ENCODE peak calls at places on chromosomes 4 and X, in eight cellular contexts. One of them, this sample, is unnamed.

GRCh38 chr4:119510750-119511149 is 117.9 kb downstream of the PDE5A start:
- DNase-seq in head of caudate nucleus: no peak
- DNase-seq in fibroblast of pulmonary artery: peak; percentile 27
- DNase-seq in tibial artery: no peak
- DNase-seq in activated CD4-positive, alpha-beta T cell treated with anti-CD3 and anti-CD28 coated beads, Interleukin-2, amount 50 U/mL, for 1 hour: no peak
- DNase-seq in NCI-H1417: no peak
- DNase-seq in CD4-positive, alpha-beta T cell: no peak
- DNase-seq in stimulated activated CD4-positive, alpha-beta T cell treated with anti-CD3 and anti-CD28 coated beads, Interleukin-2, amount 100 ng/mL, for 4 hours: no peak
- DNase-seq in this sample: no peak

GRCh38 chr4:90025248-90025647 is 101.9 kb upstream of the CCSER1 start:
- DNase-seq in head of caudate nucleus: no peak
- DNase-seq in fibroblast of pulmonary artery: peak; percentile 16
- DNase-seq in tibial artery: no peak
- DNase-seq in activated CD4-positive, alpha-beta T cell treated with anti-CD3 and anti-CD28 coated beads, Interleukin-2, amount 50 U/mL, for 1 hour: no peak
- DNase-seq in NCI-H1417: peak; percentile 70
- DNase-seq in CD4-positive, alpha-beta T cell: no peak
- DNase-seq in stimulated activated CD4-positive, alpha-beta T cell treated with anti-CD3 and anti-CD28 coated beads, Interleukin-2, amount 100 ng/mL, for 4 hours: no peak
- DNase-seq in this sample: no peak

GRCh38 chr4:73676881-73677323 is 56.7 kb upstream of the RASSF6 start:
- DNase-seq in head of caudate nucleus: no peak
- DNase-seq in fibroblast of pulmonary artery: peak; percentile 55
- DNase-seq in tibial artery: no peak
- DNase-seq in activated CD4-positive, alpha-beta T cell treated with anti-CD3 and anti-CD28 coated beads, Interleukin-2, amount 50 U/mL, for 1 hour: no peak
- DNase-seq in NCI-H1417: peak; percentile 50
- DNase-seq in CD4-positive, alpha-beta T cell: no peak
- DNase-seq in stimulated activated CD4-positive, alpha-beta T cell treated with anti-CD3 and anti-CD28 coated beads, Interleukin-2, amount 100 ng/mL, for 4 hours: no peak
- DNase-seq in this sample: no peak

GRCh38 chr4:51895816-51896408 is 53.0 kb downstream of the DCUN1D4 start:
- DNase-seq in head of caudate nucleus: peak; percentile 72
- DNase-seq in fibroblast of pulmonary artery: peak; percentile 75
- DNase-seq in tibial artery: peak; percentile 70
- DNase-seq in activated CD4-positive, alpha-beta T cell treated with anti-CD3 and anti-CD28 coated beads, Interleukin-2, amount 50 U/mL, for 1 hour: peak; percentile 31
- DNase-seq in NCI-H1417: peak; percentile 72
- DNase-seq in CD4-positive, alpha-beta T cell: peak; percentile 19
- DNase-seq in stimulated activated CD4-positive, alpha-beta T cell treated with anti-CD3 and anti-CD28 coated beads, Interleukin-2, amount 100 ng/mL, for 4 hours: peak; percentile 22
- DNase-seq in this sample: peak; percentile 29

GRCh38 chr4:189021831-189022230 is 882.6 kb downstream of the TRIML1 start:
- DNase-seq in head of caudate nucleus: no peak
- DNase-seq in fibroblast of pulmonary artery: peak; percentile 26
- DNase-seq in tibial artery: no peak
- DNase-seq in activated CD4-positive, alpha-beta T cell treated with anti-CD3 and anti-CD28 coated beads, Interleukin-2, amount 50 U/mL, for 1 hour: no peak
- DNase-seq in NCI-H1417: no peak
- DNase-seq in CD4-positive, alpha-beta T cell: no peak
- DNase-seq in stimulated activated CD4-positive, alpha-beta T cell treated with anti-CD3 and anti-CD28 coated beads, Interleukin-2, amount 100 ng/mL, for 4 hours: no peak
- DNase-seq in this sample: no peak

GRCh38 chrX:69032601-69033000 is 132.7 kb downstream of the PJA1 start:
- DNase-seq in head of caudate nucleus: no peak
- DNase-seq in fibroblast of pulmonary artery: no peak
- DNase-seq in tibial artery: no peak
- DNase-seq in activated CD4-positive, alpha-beta T cell treated with anti-CD3 and anti-CD28 coated beads, Interleukin-2, amount 50 U/mL, for 1 hour: no peak
- DNase-seq in NCI-H1417: no peak
- DNase-seq in CD4-positive, alpha-beta T cell: no peak
- DNase-seq in stimulated activated CD4-positive, alpha-beta T cell treated with anti-CD3 and anti-CD28 coated beads, Interleukin-2, amount 100 ng/mL, for 4 hours: no peak
- DNase-seq in this sample: no peak

GRCh38 chrX:41759817-41760216 is 35.8 kb downstream of the GPR82 start:
- DNase-seq in head of caudate nucleus: no peak
- DNase-seq in fibroblast of pulmonary artery: peak; percentile 58
- DNase-seq in tibial artery: no peak
- DNase-seq in activated CD4-positive, alpha-beta T cell treated with anti-CD3 and anti-CD28 coated beads, Interleukin-2, amount 50 U/mL, for 1 hour: no peak
- DNase-seq in NCI-H1417: peak; percentile 56
- DNase-seq in CD4-positive, alpha-beta T cell: no peak
- DNase-seq in stimulated activated CD4-positive, alpha-beta T cell treated with anti-CD3 and anti-CD28 coated beads, Interleukin-2, amount 100 ng/mL, for 4 hours: no peak
- DNase-seq in this sample: no peak

GRCh38 chr4:172830295-172830764 is 338.3 kb upstream of the GALNT7 start:
- DNase-seq in head of caudate nucleus: no peak
- DNase-seq in fibroblast of pulmonary artery: peak; percentile 34
- DNase-seq in tibial artery: no peak
- DNase-seq in activated CD4-positive, alpha-beta T cell treated with anti-CD3 and anti-CD28 coated beads, Interleukin-2, amount 50 U/mL, for 1 hour: no peak
- DNase-seq in NCI-H1417: peak; percentile 76
- DNase-seq in CD4-positive, alpha-beta T cell: no peak
- DNase-seq in stimulated activated CD4-positive, alpha-beta T cell treated with anti-CD3 and anti-CD28 coated beads, Interleukin-2, amount 100 ng/mL, for 4 hours: no peak
- DNase-seq in this sample: no peak

GRCh38 chr4:17544831-17545234 is 29.9 kb downstream of the CLRN2 start:
- DNase-seq in head of caudate nucleus: peak; percentile 76
- DNase-seq in fibroblast of pulmonary artery: peak; percentile 8
- DNase-seq in tibial artery: no peak
- DNase-seq in activated CD4-positive, alpha-beta T cell treated with anti-CD3 and anti-CD28 coated beads, Interleukin-2, amount 50 U/mL, for 1 hour: no peak
- DNase-seq in NCI-H1417: peak; percentile 94
- DNase-seq in CD4-positive, alpha-beta T cell: no peak
- DNase-seq in stimulated activated CD4-positive, alpha-beta T cell treated with anti-CD3 and anti-CD28 coated beads, Interleukin-2, amount 100 ng/mL, for 4 hours: no peak
- DNase-seq in this sample: no peak

GRCh38 chr4:110196206-110196870 is 2.1 kb downstream of the ELOVL6 start:
- DNase-seq in head of caudate nucleus: peak; percentile 54
- DNase-seq in fibroblast of pulmonary artery: no peak
- DNase-seq in tibial artery: peak; percentile 70
- DNase-seq in activated CD4-positive, alpha-beta T cell treated with anti-CD3 and anti-CD28 coated beads, Interleukin-2, amount 50 U/mL, for 1 hour: peak; percentile 11
- DNase-seq in NCI-H1417: peak; percentile 80
- DNase-seq in CD4-positive, alpha-beta T cell: no peak
- DNase-seq in stimulated activated CD4-positive, alpha-beta T cell treated with anti-CD3 and anti-CD28 coated beads, Interleukin-2, amount 100 ng/mL, for 4 hours: no peak
- DNase-seq in this sample: peak; percentile 49

GRCh38 chrX:20061869-20062254 is 54.8 kb downstream of the MAP7D2 start:
- DNase-seq in head of caudate nucleus: no peak
- DNase-seq in fibroblast of pulmonary artery: peak; percentile 20
- DNase-seq in tibial artery: no peak
- DNase-seq in activated CD4-positive, alpha-beta T cell treated with anti-CD3 and anti-CD28 coated beads, Interleukin-2, amount 50 U/mL, for 1 hour: no peak
- DNase-seq in NCI-H1417: no peak
- DNase-seq in CD4-positive, alpha-beta T cell: no peak
- DNase-seq in stimulated activated CD4-positive, alpha-beta T cell treated with anti-CD3 and anti-CD28 coated beads, Interleukin-2, amount 100 ng/mL, for 4 hours: no peak
- DNase-seq in this sample: no peak

GRCh38 chr4:123037809-123038208 is 115.4 kb upstream of the NUDT6 start:
- DNase-seq in head of caudate nucleus: no peak
- DNase-seq in fibroblast of pulmonary artery: peak; percentile 46
- DNase-seq in tibial artery: no peak
- DNase-seq in activated CD4-positive, alpha-beta T cell treated with anti-CD3 and anti-CD28 coated beads, Interleukin-2, amount 50 U/mL, for 1 hour: no peak
- DNase-seq in NCI-H1417: no peak
- DNase-seq in CD4-positive, alpha-beta T cell: no peak
- DNase-seq in stimulated activated CD4-positive, alpha-beta T cell treated with anti-CD3 and anti-CD28 coated beads, Interleukin-2, amount 100 ng/mL, for 4 hours: no peak
- DNase-seq in this sample: no peak

GRCh38 chrX:147550217-147550616 is 361.5 kb upstream of the FMR1 start:
- DNase-seq in head of caudate nucleus: no peak
- DNase-seq in fibroblast of pulmonary artery: no peak
- DNase-seq in tibial artery: no peak
- DNase-seq in activated CD4-positive, alpha-beta T cell treated with anti-CD3 and anti-CD28 coated beads, Interleukin-2, amount 50 U/mL, for 1 hour: no peak
- DNase-seq in NCI-H1417: peak; percentile 10
- DNase-seq in CD4-positive, alpha-beta T cell: no peak
- DNase-seq in stimulated activated CD4-positive, alpha-beta T cell treated with anti-CD3 and anti-CD28 coated beads, Interleukin-2, amount 100 ng/mL, for 4 hours: no peak
- DNase-seq in this sample: no peak

GRCh38 chr4:170388255-170388654 is 298.5 kb upstream of the AADAT start:
- DNase-seq in head of caudate nucleus: no peak
- DNase-seq in fibroblast of pulmonary artery: peak; percentile 1
- DNase-seq in tibial artery: no peak
- DNase-seq in activated CD4-positive, alpha-beta T cell treated with anti-CD3 and anti-CD28 coated beads, Interleukin-2, amount 50 U/mL, for 1 hour: no peak
- DNase-seq in NCI-H1417: no peak
- DNase-seq in CD4-positive, alpha-beta T cell: no peak
- DNase-seq in stimulated activated CD4-positive, alpha-beta T cell treated with anti-CD3 and anti-CD28 coated beads, Interleukin-2, amount 100 ng/mL, for 4 hours: no peak
- DNase-seq in this sample: no peak

GRCh38 chr4:124768596-124768995 is 56.1 kb upstream of the ANKRD50 start:
- DNase-seq in head of caudate nucleus: no peak
- DNase-seq in fibroblast of pulmonary artery: peak; percentile 49
- DNase-seq in tibial artery: no peak
- DNase-seq in activated CD4-positive, alpha-beta T cell treated with anti-CD3 and anti-CD28 coated beads, Interleukin-2, amount 50 U/mL, for 1 hour: no peak
- DNase-seq in NCI-H1417: no peak
- DNase-seq in CD4-positive, alpha-beta T cell: no peak
- DNase-seq in stimulated activated CD4-positive, alpha-beta T cell treated with anti-CD3 and anti-CD28 coated beads, Interleukin-2, amount 100 ng/mL, for 4 hours: no peak
- DNase-seq in this sample: no peak

GRCh38 chr4:102500371-102501175 is 586 bp upstream of the NFKB1 start:
- DNase-seq in head of caudate nucleus: peak; percentile 75
- DNase-seq in fibroblast of pulmonary artery: peak; percentile 53
- DNase-seq in tibial artery: peak; percentile 80
- DNase-seq in activated CD4-positive, alpha-beta T cell treated with anti-CD3 and anti-CD28 coated beads, Interleukin-2, amount 50 U/mL, for 1 hour: peak; percentile 39
- DNase-seq in NCI-H1417: peak; percentile 77
- DNase-seq in CD4-positive, alpha-beta T cell: no peak
- DNase-seq in stimulated activated CD4-positive, alpha-beta T cell treated with anti-CD3 and anti-CD28 coated beads, Interleukin-2, amount 100 ng/mL, for 4 hours: no peak
- DNase-seq in this sample: no peak

GRCh38 chr4:99983289-99983943 is 33.3 kb upstream of the H2AZ1 start:
- DNase-seq in head of caudate nucleus: no peak
- DNase-seq in fibroblast of pulmonary artery: no peak
- DNase-seq in tibial artery: no peak
- DNase-seq in activated CD4-positive, alpha-beta T cell treated with anti-CD3 and anti-CD28 coated beads, Interleukin-2, amount 50 U/mL, for 1 hour: no peak
- DNase-seq in NCI-H1417: no peak
- DNase-seq in CD4-positive, alpha-beta T cell: no peak
- DNase-seq in stimulated activated CD4-positive, alpha-beta T cell treated with anti-CD3 and anti-CD28 coated beads, Interleukin-2, amount 100 ng/mL, for 4 hours: no peak
- DNase-seq in this sample: no peak

GRCh38 chr4:77500801-77501200 is 104.8 kb upstream of the CXCL13 start:
- DNase-seq in head of caudate nucleus: no peak
- DNase-seq in fibroblast of pulmonary artery: peak; percentile 3
- DNase-seq in tibial artery: no peak
- DNase-seq in activated CD4-positive, alpha-beta T cell treated with anti-CD3 and anti-CD28 coated beads, Interleukin-2, amount 50 U/mL, for 1 hour: no peak
- DNase-seq in NCI-H1417: no peak
- DNase-seq in CD4-positive, alpha-beta T cell: no peak
- DNase-seq in stimulated activated CD4-positive, alpha-beta T cell treated with anti-CD3 and anti-CD28 coated beads, Interleukin-2, amount 100 ng/mL, for 4 hours: no peak
- DNase-seq in this sample: no peak

GRCh38 chr4:21819086-21819485 is 129.5 kb downstream of the KCNIP4 start:
- DNase-seq in head of caudate nucleus: no peak
- DNase-seq in fibroblast of pulmonary artery: peak; percentile 64
- DNase-seq in tibial artery: no peak
- DNase-seq in activated CD4-positive, alpha-beta T cell treated with anti-CD3 and anti-CD28 coated beads, Interleukin-2, amount 50 U/mL, for 1 hour: no peak
- DNase-seq in NCI-H1417: no peak
- DNase-seq in CD4-positive, alpha-beta T cell: no peak
- DNase-seq in stimulated activated CD4-positive, alpha-beta T cell treated with anti-CD3 and anti-CD28 coated beads, Interleukin-2, amount 100 ng/mL, for 4 hours: no peak
- DNase-seq in this sample: no peak

GRCh38 chr4:37928896-37929537 is 31.2 kb upstream of the PTTG2 start:
- DNase-seq in head of caudate nucleus: no peak
- DNase-seq in fibroblast of pulmonary artery: no peak
- DNase-seq in tibial artery: no peak
- DNase-seq in activated CD4-positive, alpha-beta T cell treated with anti-CD3 and anti-CD28 coated beads, Interleukin-2, amount 50 U/mL, for 1 hour: no peak
- DNase-seq in NCI-H1417: no peak
- DNase-seq in CD4-positive, alpha-beta T cell: no peak
- DNase-seq in stimulated activated CD4-positive, alpha-beta T cell treated with anti-CD3 and anti-CD28 coated beads, Interleukin-2, amount 100 ng/mL, for 4 hours: no peak
- DNase-seq in this sample: peak; percentile 17

GRCh38 chr4:7395635-7396034 is 39.1 kb downstream of the PSAPL1 start:
- DNase-seq in head of caudate nucleus: no peak
- DNase-seq in fibroblast of pulmonary artery: no peak
- DNase-seq in tibial artery: peak; percentile 38
- DNase-seq in activated CD4-positive, alpha-beta T cell treated with anti-CD3 and anti-CD28 coated beads, Interleukin-2, amount 50 U/mL, for 1 hour: no peak
- DNase-seq in NCI-H1417: no peak
- DNase-seq in CD4-positive, alpha-beta T cell: no peak
- DNase-seq in stimulated activated CD4-positive, alpha-beta T cell treated with anti-CD3 and anti-CD28 coated beads, Interleukin-2, amount 100 ng/mL, for 4 hours: no peak
- DNase-seq in this sample: no peak

GRCh38 chr4:186021461-186022167 is 47.3 kb upstream of the TLR3 start:
- DNase-seq in head of caudate nucleus: peak; percentile 39
- DNase-seq in fibroblast of pulmonary artery: peak; percentile 70
- DNase-seq in tibial artery: no peak
- DNase-seq in activated CD4-positive, alpha-beta T cell treated with anti-CD3 and anti-CD28 coated beads, Interleukin-2, amount 50 U/mL, for 1 hour: no peak
- DNase-seq in NCI-H1417: peak; percentile 17
- DNase-seq in CD4-positive, alpha-beta T cell: no peak
- DNase-seq in stimulated activated CD4-positive, alpha-beta T cell treated with anti-CD3 and anti-CD28 coated beads, Interleukin-2, amount 100 ng/mL, for 4 hours: no peak
- DNase-seq in this sample: no peak

GRCh38 chr4:37827802-37828321 is 1.4 kb downstream of the PGM2 start:
- DNase-seq in head of caudate nucleus: no peak
- DNase-seq in fibroblast of pulmonary artery: no peak
- DNase-seq in tibial artery: no peak
- DNase-seq in activated CD4-positive, alpha-beta T cell treated with anti-CD3 and anti-CD28 coated beads, Interleukin-2, amount 50 U/mL, for 1 hour: no peak
- DNase-seq in NCI-H1417: no peak
- DNase-seq in CD4-positive, alpha-beta T cell: no peak
- DNase-seq in stimulated activated CD4-positive, alpha-beta T cell treated with anti-CD3 and anti-CD28 coated beads, Interleukin-2, amount 100 ng/mL, for 4 hours: no peak
- DNase-seq in this sample: no peak

GRCh38 chrX:46912098-46912672 is at the start of gene JADE3:
- DNase-seq in head of caudate nucleus: peak; percentile 74
- DNase-seq in fibroblast of pulmonary artery: peak; percentile 77
- DNase-seq in tibial artery: peak; percentile 81
- DNase-seq in activated CD4-positive, alpha-beta T cell treated with anti-CD3 and anti-CD28 coated beads, Interleukin-2, amount 50 U/mL, for 1 hour: no peak
- DNase-seq in NCI-H1417: peak; percentile 94
- DNase-seq in CD4-positive, alpha-beta T cell: no peak
- DNase-seq in stimulated activated CD4-positive, alpha-beta T cell treated with anti-CD3 and anti-CD28 coated beads, Interleukin-2, amount 100 ng/mL, for 4 hours: peak; percentile 6
- DNase-seq in this sample: peak; percentile 11

GRCh38 chr4:7647932-7648812 is 213.4 kb upstream of the PSAPL1 start:
- DNase-seq in head of caudate nucleus: no peak
- DNase-seq in fibroblast of pulmonary artery: peak; percentile 37
- DNase-seq in tibial artery: no peak
- DNase-seq in activated CD4-positive, alpha-beta T cell treated with anti-CD3 and anti-CD28 coated beads, Interleukin-2, amount 50 U/mL, for 1 hour: no peak
- DNase-seq in NCI-H1417: no peak
- DNase-seq in CD4-positive, alpha-beta T cell: no peak
- DNase-seq in stimulated activated CD4-positive, alpha-beta T cell treated with anti-CD3 and anti-CD28 coated beads, Interleukin-2, amount 100 ng/mL, for 4 hours: no peak
- DNase-seq in this sample: no peak

GRCh38 chr4:83112678-83113428 is 1.7 kb downstream of the PLAC8 start:
- DNase-seq in head of caudate nucleus: no peak
- DNase-seq in fibroblast of pulmonary artery: no peak
- DNase-seq in tibial artery: no peak
- DNase-seq in activated CD4-positive, alpha-beta T cell treated with anti-CD3 and anti-CD28 coated beads, Interleukin-2, amount 50 U/mL, for 1 hour: no peak
- DNase-seq in NCI-H1417: no peak
- DNase-seq in CD4-positive, alpha-beta T cell: peak; percentile 10
- DNase-seq in stimulated activated CD4-positive, alpha-beta T cell treated with anti-CD3 and anti-CD28 coated beads, Interleukin-2, amount 100 ng/mL, for 4 hours: no peak
- DNase-seq in this sample: peak; percentile 30

GRCh38 chr4:6282247-6282646 is 12.6 kb downstream of the WFS1 start:
- DNase-seq in head of caudate nucleus: no peak
- DNase-seq in fibroblast of pulmonary artery: peak; percentile 52
- DNase-seq in tibial artery: no peak
- DNase-seq in activated CD4-positive, alpha-beta T cell treated with anti-CD3 and anti-CD28 coated beads, Interleukin-2, amount 50 U/mL, for 1 hour: no peak
- DNase-seq in NCI-H1417: no peak
- DNase-seq in CD4-positive, alpha-beta T cell: no peak
- DNase-seq in stimulated activated CD4-positive, alpha-beta T cell treated with anti-CD3 and anti-CD28 coated beads, Interleukin-2, amount 100 ng/mL, for 4 hours: no peak
- DNase-seq in this sample: no peak

GRCh38 chrX:13115457-13115856 is 71.0 kb upstream of the FAM9C start:
- DNase-seq in head of caudate nucleus: no peak
- DNase-seq in fibroblast of pulmonary artery: no peak
- DNase-seq in tibial artery: no peak
- DNase-seq in activated CD4-positive, alpha-beta T cell treated with anti-CD3 and anti-CD28 coated beads, Interleukin-2, amount 50 U/mL, for 1 hour: no peak
- DNase-seq in NCI-H1417: no peak
- DNase-seq in CD4-positive, alpha-beta T cell: no peak
- DNase-seq in stimulated activated CD4-positive, alpha-beta T cell treated with anti-CD3 and anti-CD28 coated beads, Interleukin-2, amount 100 ng/mL, for 4 hours: no peak
- DNase-seq in this sample: no peak

GRCh38 chr4:70114091-70114490 is 39.9 kb upstream of the PRR27 start:
- DNase-seq in head of caudate nucleus: no peak
- DNase-seq in fibroblast of pulmonary artery: no peak
- DNase-seq in tibial artery: no peak
- DNase-seq in activated CD4-positive, alpha-beta T cell treated with anti-CD3 and anti-CD28 coated beads, Interleukin-2, amount 50 U/mL, for 1 hour: no peak
- DNase-seq in NCI-H1417: no peak
- DNase-seq in CD4-positive, alpha-beta T cell: no peak
- DNase-seq in stimulated activated CD4-positive, alpha-beta T cell treated with anti-CD3 and anti-CD28 coated beads, Interleukin-2, amount 100 ng/mL, for 4 hours: no peak
- DNase-seq in this sample: no peak

GRCh38 chr4:152679414-152680281 is at the start of gene TMEM154:
- DNase-seq in head of caudate nucleus: peak; percentile 61
- DNase-seq in fibroblast of pulmonary artery: peak; percentile 91
- DNase-seq in tibial artery: peak; percentile 66
- DNase-seq in activated CD4-positive, alpha-beta T cell treated with anti-CD3 and anti-CD28 coated beads, Interleukin-2, amount 50 U/mL, for 1 hour: peak; percentile 58
- DNase-seq in NCI-H1417: peak; percentile 75
- DNase-seq in CD4-positive, alpha-beta T cell: peak; percentile 61
- DNase-seq in stimulated activated CD4-positive, alpha-beta T cell treated with anti-CD3 and anti-CD28 coated beads, Interleukin-2, amount 100 ng/mL, for 4 hours: peak; percentile 35
- DNase-seq in this sample: peak; percentile 71

GRCh38 chr4:146398896-146399443 is 122.8 kb downstream of the SLC10A7 start:
- DNase-seq in head of caudate nucleus: no peak
- DNase-seq in fibroblast of pulmonary artery: no peak
- DNase-seq in tibial artery: no peak
- DNase-seq in activated CD4-positive, alpha-beta T cell treated with anti-CD3 and anti-CD28 coated beads, Interleukin-2, amount 50 U/mL, for 1 hour: no peak
- DNase-seq in NCI-H1417: peak; percentile 16
- DNase-seq in CD4-positive, alpha-beta T cell: no peak
- DNase-seq in stimulated activated CD4-positive, alpha-beta T cell treated with anti-CD3 and anti-CD28 coated beads, Interleukin-2, amount 100 ng/mL, for 4 hours: no peak
- DNase-seq in this sample: no peak

GRCh38 chr4:84706286-84706685 is 123.4 kb downstream of the CDS1 start:
- DNase-seq in head of caudate nucleus: no peak
- DNase-seq in fibroblast of pulmonary artery: no peak
- DNase-seq in tibial artery: no peak
- DNase-seq in activated CD4-positive, alpha-beta T cell treated with anti-CD3 and anti-CD28 coated beads, Interleukin-2, amount 50 U/mL, for 1 hour: no peak
- DNase-seq in NCI-H1417: no peak
- DNase-seq in CD4-positive, alpha-beta T cell: no peak
- DNase-seq in stimulated activated CD4-positive, alpha-beta T cell treated with anti-CD3 and anti-CD28 coated beads, Interleukin-2, amount 100 ng/mL, for 4 hours: no peak
- DNase-seq in this sample: no peak

GRCh38 chr4:168537086-168537485 is 40.2 kb downstream of the PALLD start:
- DNase-seq in head of caudate nucleus: no peak
- DNase-seq in fibroblast of pulmonary artery: no peak
- DNase-seq in tibial artery: no peak
- DNase-seq in activated CD4-positive, alpha-beta T cell treated with anti-CD3 and anti-CD28 coated beads, Interleukin-2, amount 50 U/mL, for 1 hour: no peak
- DNase-seq in NCI-H1417: no peak
- DNase-seq in CD4-positive, alpha-beta T cell: no peak
- DNase-seq in stimulated activated CD4-positive, alpha-beta T cell treated with anti-CD3 and anti-CD28 coated beads, Interleukin-2, amount 100 ng/mL, for 4 hours: no peak
- DNase-seq in this sample: no peak

GRCh38 chr4:88010921-88011320 is 3.5 kb downstream of the PKD2 start:
- DNase-seq in head of caudate nucleus: no peak
- DNase-seq in fibroblast of pulmonary artery: no peak
- DNase-seq in tibial artery: no peak
- DNase-seq in activated CD4-positive, alpha-beta T cell treated with anti-CD3 and anti-CD28 coated beads, Interleukin-2, amount 50 U/mL, for 1 hour: no peak
- DNase-seq in NCI-H1417: no peak
- DNase-seq in CD4-positive, alpha-beta T cell: no peak
- DNase-seq in stimulated activated CD4-positive, alpha-beta T cell treated with anti-CD3 and anti-CD28 coated beads, Interleukin-2, amount 100 ng/mL, for 4 hours: no peak
- DNase-seq in this sample: no peak

This sample was measured in activated T-helper 2 cell treated with anti-CD3 and anti-CD28 coated beads, Interferon-gamma antibody, Interleukin-2, Interleukin-4, amounts not matched to agents 10 μg/mL and 5 μg/mL and 100 μg/mL, durations not matched to agents 14 hours and 24 hours and 36 hours.